ENCODE peak calls at places on chromosomes 1 and 21, in eight cellular contexts. L is GM12878, A is spleen, Y is transverse colon, S is HepG2, G is sigmoid colon, M is GM23338, E is stomach. K is an unnamed sample. For H3K4me1, the result is how much of the 10 kb centered on the place peaks cover.

GRCh38 chr1:3261969-3262579 is 192.4 kb upstream of the ARHGEF16 start:
- DNase-seq in L (no peak), A (no peak), Y (no peak), S (no peak), G (no peak), M (no peak), E (no peak), K (no peak)

GRCh38 chr1:221431068-221431651 is 310.7 kb downstream of the DUSP10 start:
- DNase-seq in L (no peak), A (no peak), Y (no peak), S (no peak), G (no peak), M (no peak), E (no peak), K (no peak)

GRCh38 chr1:227459977-227460376 is 103.4 kb upstream of the ZNF678 start:
- DNase-seq in L (no peak), A (no peak), Y (no peak), S (no peak), G (no peak), M (no peak), E (no peak), K (peak)

GRCh38 chr1:77031101-77031662 is 163.9 kb downstream of the ST6GALNAC5 start:
- DNase-seq in L (no peak), A (no peak), Y (no peak), S (no peak), G (no peak), M (no peak), E (no peak), K (no peak)

GRCh38 chr21:15797577-15798363 is 68.0 kb downstream of the USP25 start:
- DNase-seq in L (no peak), A (no peak), Y (no peak), S (no peak), G (no peak), M (peak), E (no peak), K (no peak)

GRCh38 chr1:90371106-90371813 is 345.8 kb downstream of the BARHL2 start:
- DNase-seq in L (no peak), A (no peak), Y (no peak), S (no peak), G (no peak), M (no peak), E (no peak), K (no peak)

GRCh38 chr1:224438989-224439388 is 4.4 kb upstream of the WDR26 start:
- DNase-seq in L (no peak), A (no peak), Y (no peak), S (peak), G (no peak), M (no peak), E (no peak), K (no peak)

GRCh38 chr21:32682696-32683474 is 44.9 kb downstream of the SYNJ1 start:
- DNase-seq in L (no peak), A (no peak), Y (no peak), S (no peak), G (no peak), M (no peak), E (no peak), K (no peak)

GRCh38 chr1:18642278-18643095 is 11.8 kb downstream of the PAX7 start:
- DNase-seq in L (no peak), A (no peak), Y (no peak), S (no peak), G (no peak), M (peak), E (no peak), K (no peak)

GRCh38 chr1:167273027-167273800 is 52.5 kb downstream of the POU2F1 start:
- DNase-seq in L (no peak), A (no peak), Y (no peak), S (no peak), G (no peak), M (no peak), E (no peak), K (no peak)

GRCh38 chr1:68234094-68234493 is 1.8 kb upstream of the WLS start:
- DNase-seq in L (no peak), A (no peak), Y (no peak), S (no peak), G (no peak), M (no peak), E (no peak), K (no peak)

GRCh38 chr1:228377664-228378452 is 28.8 kb downstream of the TRIM11 start:
- DNase-seq in L (no peak), A (peak), Y (no peak), S (no peak), G (peak), M (no peak), E (no peak), K (no peak)

GRCh38 chr1:7334475-7335035 is 436.5 kb upstream of the VAMP3 start:
- DNase-seq in L (no peak), A (no peak), Y (peak), S (no peak), G (no peak), M (peak), E (no peak), K (no peak)

GRCh38 chr21:45299864-45300785 is 12.4 kb upstream of the POFUT2 start:
- DNase-seq in L (no peak), A (peak), Y (no peak), S (no peak), G (peak), M (no peak), E (no peak), K (no peak)

GRCh38 chr1:172401907-172402306 is 18.6 kb upstream of the C1orf105 start:
- DNase-seq in L (no peak), A (no peak), Y (no peak), S (peak), G (no peak), M (peak), E (no peak), K (no peak)

GRCh38 chr1:224312025-224312424 is 17.9 kb downstream of the NVL start:
- DNase-seq in L (no peak), A (no peak), Y (no peak), S (no peak), G (no peak), M (no peak), E (no peak), K (no peak)

GRCh38 chr1:231951399-231951798 is 324.8 kb downstream of the DISC1 start:
- DNase-seq in L (no peak), A (no peak), Y (no peak), S (no peak), G (no peak), M (no peak), E (no peak), K (no peak)

GRCh38 chr1:248622491-248623106 is 12.3 kb downstream of the OR2T11 start:
- DNase-seq in L (no peak), A (no peak), Y (no peak), S (peak), G (no peak), M (peak), E (no peak), K (no peak)

GRCh38 chr1:115238336-115239147 is 99.5 kb downstream of the NGF start:
- DNase-seq in L (no peak), A (no peak), Y (no peak), S (no peak), G (no peak), M (no peak), E (peak), K (no peak)

GRCh38 chr21:46250146-46250725 is 21.7 kb upstream of the LSS start:
- DNase-seq in L (no peak), A (no peak), Y (no peak), S (no peak), G (no peak), M (no peak), E (no peak), K (no peak)

GRCh38 chr1:155899683-155900082 is 11.5 kb downstream of the RIT1 start:
- DNase-seq in L (no peak), A (no peak), Y (no peak), S (no peak), G (no peak), M (no peak), E (no peak), K (no peak)

GRCh38 chr1:25695991-25696330 is 79.4 kb downstream of the MAN1C1 start:
- DNase-seq in L (no peak), A (no peak), Y (no peak), S (no peak), G (peak), M (no peak), E (no peak), K (peak)

GRCh38 chr1:63575340-63575826 is 17.8 kb upstream of the PGM1 start:
- DNase-seq in L (no peak), A (no peak), Y (no peak), S (no peak), G (no peak), M (peak), E (no peak), K (no peak)

GRCh38 chr1:21783679-21784603 is 992 bp upstream of the USP48 start:
- DNase-seq in L (peak), A (peak), Y (peak), S (peak), G (no peak), M (peak), E (peak), K (no peak)

GRCh38 chr1:240114222-240114621 is 22.5 kb downstream of the FMN2 start:
- DNase-seq in L (no peak), A (no peak), Y (no peak), S (no peak), G (no peak), M (no peak), E (no peak), K (no peak)

GRCh38 chr1:198788561-198789064 is 149.8 kb downstream of the PTPRC start:
- DNase-seq in L (no peak), A (no peak), Y (no peak), S (no peak), G (no peak), M (peak), E (no peak), K (no peak)

GRCh38 chr1:1167416-1168155 is 6.1 kb upstream of the TTLL10 start:
- DNase-seq in L (no peak), A (peak), Y (peak), S (no peak), G (no peak), M (no peak), E (peak), K (no peak)

GRCh38 chr1:200260587-200261335 is 149.1 kb downstream of the ZNF281 start:
- DNase-seq in L (no peak), A (no peak), Y (no peak), S (peak), G (no peak), M (no peak), E (no peak), K (peak)

GRCh38 chr1:43331688-43332087 is 5.9 kb upstream of the MPL start:
- DNase-seq in L (no peak), A (no peak), Y (no peak), S (no peak), G (no peak), M (no peak), E (no peak), K (no peak)

GRCh38 chr1:78088015-78088414 is 42.2 kb downstream of the GIPC2 start:
- DNase-seq in L (peak), A (no peak), Y (no peak), S (no peak), G (no peak), M (no peak), E (no peak), K (no peak)

GRCh38 chr1:58755468-58755872 is 28.4 kb downstream of the JUN start:
- DNase-seq in L (peak), A (no peak), Y (peak), S (peak), G (peak), M (no peak), E (peak), K (no peak)

GRCh38 chr1:205128050-205128449 is 6.3 kb upstream of the RBBP5 start:
- DNase-seq in L (no peak), A (no peak), Y (no peak), S (no peak), G (no peak), M (no peak), E (no peak), K (no peak)

GRCh38 chr1:45205000-45205909 is 1.1 kb downstream of the ZSWIM5 start:
- DNase-seq in L (no peak), A (peak), Y (peak), S (peak), G (peak), M (peak), E (peak), K (no peak)

DNA sequence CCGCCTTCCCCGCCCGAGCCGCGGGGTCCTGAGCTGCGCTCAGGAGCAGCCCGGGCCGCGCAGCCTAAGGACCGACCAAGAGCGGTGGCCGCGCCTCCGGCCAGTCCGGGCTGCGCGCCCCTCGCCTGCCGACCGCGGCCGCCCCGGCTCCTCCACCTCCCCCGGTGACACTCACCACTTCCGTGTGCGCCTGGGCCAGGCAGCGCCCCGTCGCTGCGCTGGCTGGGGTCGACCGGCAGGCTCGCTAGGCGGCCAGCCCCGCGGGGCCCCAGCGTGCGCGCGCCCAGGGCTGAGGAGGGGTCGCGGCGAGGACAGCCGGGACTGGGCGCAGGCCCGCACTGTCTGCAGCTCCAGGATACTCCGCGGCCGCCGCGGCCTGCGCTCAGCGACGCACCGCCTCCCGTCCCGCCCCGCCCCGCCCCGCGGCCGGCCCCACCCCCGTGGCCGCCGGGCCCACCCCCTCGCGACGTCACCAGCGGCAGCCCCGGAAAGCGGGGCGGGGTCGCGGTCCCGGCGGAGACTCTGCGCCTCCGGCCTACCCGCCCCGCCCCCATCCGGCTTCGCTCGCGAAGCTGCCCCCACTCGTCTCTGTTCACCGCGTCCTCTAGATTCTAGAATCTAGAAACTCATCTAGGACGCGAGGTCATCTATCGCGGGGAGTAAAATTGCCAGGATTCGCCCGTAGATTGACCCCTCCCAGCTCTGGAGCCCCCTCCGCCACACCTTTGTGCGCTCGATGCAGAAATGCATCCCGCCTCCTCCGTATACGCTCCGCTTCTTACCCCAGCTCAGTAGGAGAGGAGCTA is at the start of gene JAK1:
- DNase-seq in L (no peak), A (peak), Y (peak), S (peak), G (peak), M (peak), E (peak), K (no peak)
- H3K4me1 ChIP-seq in L (under half), A (under half), Y (under half), S (half or more), G (under half), M (under half), E (under half), K (under half)

DNA sequence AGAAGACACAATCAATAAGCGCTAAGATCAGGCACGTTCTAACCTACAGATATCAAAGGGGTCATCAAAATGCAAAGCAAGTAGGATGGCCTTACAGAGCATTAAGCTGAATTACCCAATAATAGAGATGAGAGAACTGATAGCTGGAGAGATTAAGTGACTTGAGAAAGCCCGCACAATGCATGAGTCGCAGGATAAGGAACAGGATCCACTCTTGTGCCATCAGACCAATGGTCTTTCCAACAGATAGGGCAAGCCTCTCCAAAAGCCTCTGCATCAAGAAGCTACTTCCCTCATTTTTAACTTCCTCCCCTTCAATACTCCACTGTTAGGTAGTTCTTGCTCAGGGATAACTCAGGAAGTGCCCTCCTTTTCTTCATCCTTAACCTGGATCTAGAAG is 2.6 kb downstream of the CHML start:
- DNase-seq in L (no peak), A (no peak), Y (no peak), S (no peak), G (no peak), M (no peak), E (no peak), K (no peak)
- H3K4me3 ChIP-seq in L (peak), A (no peak), Y (no peak), S (no peak), G (no peak), M (peak), E (no peak), K (no peak)

GRCh38 chr1:236681184-236681583 is 5.1 kb upstream of the ACTN2 start:
- DNase-seq in L (no peak), A (no peak), Y (no peak), S (no peak), G (no peak), M (no peak), E (no peak), K (no peak)

GRCh38 chr1:236673284-236673919 is 12.9 kb upstream of the ACTN2 start:
- DNase-seq in L (no peak), A (no peak), Y (no peak), S (no peak), G (no peak), M (no peak), E (no peak), K (no peak)

GRCh38 chr1:236677641-236678235 is 8.6 kb upstream of the ACTN2 start:
- DNase-seq in L (no peak), A (no peak), Y (no peak), S (no peak), G (no peak), M (peak), E (no peak), K (no peak)
- TF ChIP-seq POLR2AphosphoS5 in L (no peak), A (no peak), Y (no peak), S (no peak), G (no peak), M (no peak), E (no peak), K (no peak)

GRCh38 chr1:20047058-20047457 is 22.9 kb upstream of the PLA2G5 start:
- DNase-seq in L (no peak), A (no peak), Y (no peak), S (no peak), G (no peak), M (no peak), E (no peak), K (no peak)
- H3K4me1 ChIP-seq in L (under half), A (under half), Y (under half), S (under half), G (under half), M (under half), E (under half), K (under half)

GRCh38 chr1:61743432-61743705 is 1.1 kb downstream of the PATJ start:
- DNase-seq in L (no peak), A (no peak), Y (no peak), S (no peak), G (peak), M (no peak), E (no peak), K (no peak)
- H3K4me3 ChIP-seq in L (peak), A (peak), Y (peak), S (peak), G (peak), M (peak), E (peak), K (peak)

DNA sequence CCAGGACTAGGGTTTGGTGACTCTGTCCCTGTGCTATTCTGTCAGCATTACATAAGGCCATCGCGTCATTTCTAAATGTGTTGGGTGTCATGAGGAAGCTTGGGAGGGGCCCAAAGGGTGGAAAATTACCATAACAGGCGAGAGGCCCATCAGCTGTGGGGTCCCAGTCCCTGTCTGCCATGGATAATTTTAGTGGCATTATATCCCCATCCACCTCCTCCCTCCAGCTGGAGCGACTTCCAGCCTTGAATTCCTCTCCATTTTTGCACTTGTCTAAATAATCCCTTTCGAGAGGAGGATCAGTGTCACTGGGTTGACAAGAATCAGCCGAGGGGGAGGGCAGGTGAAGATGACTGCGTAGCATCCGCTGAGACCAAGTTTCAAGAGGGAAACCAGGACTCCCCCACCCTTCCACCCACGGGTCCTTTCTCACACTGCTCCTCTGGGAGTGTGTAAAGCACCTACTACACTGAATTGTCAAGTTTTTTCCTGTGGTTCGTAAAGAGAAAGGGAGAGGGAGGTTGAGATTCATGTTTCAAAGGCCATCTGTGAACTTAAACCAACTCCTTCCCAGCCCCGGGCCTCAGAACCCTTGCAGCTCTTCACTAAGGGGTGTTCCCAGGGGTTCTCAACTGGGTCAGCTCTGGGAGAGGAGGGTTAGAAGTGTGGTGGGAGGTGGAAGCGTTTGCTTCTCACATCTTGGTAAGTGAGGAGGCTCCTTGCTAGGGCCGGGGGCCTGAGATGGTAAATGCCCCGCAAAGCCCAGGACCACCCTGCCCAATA is 29.2 kb downstream of the VASH2 start:
- DNase-seq in L (peak), A (no peak), Y (no peak), S (no peak), G (no peak), M (no peak), E (no peak), K (no peak)
- TF ChIP-seq POLR2AphosphoS5 in L (peak), A (no peak), Y (no peak), S (no peak), G (no peak), M (no peak), E (no peak), K (no peak)